ENCODE peak calls at places on chromosomes 2 and 18, in five cellular contexts. One of them, this sample, is unnamed.

GRCh38 chr18:11500153-11501122 is 109.0 kb upstream of the SLC35G4 start:
- DNase-seq in PC-9: peak; percentile 74
- DNase-seq in right atrium auricular region: no peak
- DNase-seq in cardiac fibroblast: peak; percentile 91
- DNase-seq in astrocyte of the spinal cord: peak; percentile 98
- DNase-seq in this sample: peak; percentile 85

GRCh38 chr2:70381235-70381634 is 79.4 kb upstream of the FAM136A start:
- DNase-seq in PC-9: no peak
- DNase-seq in right atrium auricular region: no peak
- DNase-seq in cardiac fibroblast: no peak
- DNase-seq in astrocyte of the spinal cord: no peak
- DNase-seq in this sample: no peak

GRCh38 chr2:163692081-163692480 is 43.7 kb downstream of the FIGN start:
- DNase-seq in PC-9: no peak
- DNase-seq in right atrium auricular region: no peak
- DNase-seq in cardiac fibroblast: peak; percentile 20
- DNase-seq in astrocyte of the spinal cord: no peak
- DNase-seq in this sample: no peak

GRCh38 chr2:106596844-106597243 is 109.7 kb downstream of the CD8B2 start:
- DNase-seq in PC-9: no peak
- DNase-seq in right atrium auricular region: no peak
- DNase-seq in cardiac fibroblast: no peak
- DNase-seq in astrocyte of the spinal cord: no peak
- DNase-seq in this sample: no peak

GRCh38 chr2:2840101-2840531 is 509.0 kb upstream of the MYT1L start:
- DNase-seq in PC-9: no peak
- DNase-seq in right atrium auricular region: no peak
- DNase-seq in cardiac fibroblast: no peak
- DNase-seq in astrocyte of the spinal cord: no peak
- DNase-seq in this sample: no peak

GRCh38 chr2:64018715-64019082 is 529 bp downstream of the VPS54 start:
- DNase-seq in PC-9: no peak
- DNase-seq in right atrium auricular region: no peak
- DNase-seq in cardiac fibroblast: peak; percentile 58
- DNase-seq in astrocyte of the spinal cord: peak; percentile 53
- DNase-seq in this sample: no peak

GRCh38 chr2:52368141-52368540 is 1336.2 kb upstream of the NRXN1 start:
- DNase-seq in PC-9: no peak
- DNase-seq in right atrium auricular region: no peak
- DNase-seq in cardiac fibroblast: no peak
- DNase-seq in astrocyte of the spinal cord: no peak
- DNase-seq in this sample: no peak

GRCh38 chr2:27095745-27096651 is 9.4 kb downstream of the KHK start:
- DNase-seq in PC-9: no peak
- DNase-seq in right atrium auricular region: peak; percentile 69
- DNase-seq in cardiac fibroblast: peak; percentile 74
- DNase-seq in astrocyte of the spinal cord: peak; percentile 44
- DNase-seq in this sample: no peak

GRCh38 chr2:57965961-57966360 is 80.6 kb upstream of the VRK2 start:
- DNase-seq in PC-9: no peak
- DNase-seq in right atrium auricular region: no peak
- DNase-seq in cardiac fibroblast: no peak
- DNase-seq in astrocyte of the spinal cord: no peak
- DNase-seq in this sample: no peak

GRCh38 chr18:61949946-61950345 is 57.1 kb upstream of the RNF152 start:
- DNase-seq in PC-9: no peak
- DNase-seq in right atrium auricular region: no peak
- DNase-seq in cardiac fibroblast: peak; percentile 63
- DNase-seq in astrocyte of the spinal cord: peak; percentile 66
- DNase-seq in this sample: peak; percentile 60

GRCh38 chr18:9419956-9420631 is 55.2 kb upstream of the RALBP1 start:
- DNase-seq in PC-9: no peak
- DNase-seq in right atrium auricular region: no peak
- DNase-seq in cardiac fibroblast: no peak
- DNase-seq in astrocyte of the spinal cord: peak; percentile 17
- DNase-seq in this sample: no peak

GRCh38 chr2:38405917-38406596 is 29.0 kb upstream of the ATL2 start:
- DNase-seq in PC-9: no peak
- DNase-seq in right atrium auricular region: no peak
- DNase-seq in cardiac fibroblast: no peak
- DNase-seq in astrocyte of the spinal cord: no peak
- DNase-seq in this sample: no peak

GRCh38 chr2:227849906-227850305 is 21.5 kb upstream of the DAW1 start:
- DNase-seq in PC-9: no peak
- DNase-seq in right atrium auricular region: no peak
- DNase-seq in cardiac fibroblast: peak; percentile 32
- DNase-seq in astrocyte of the spinal cord: no peak
- DNase-seq in this sample: no peak

GRCh38 chr18:79695856-79696850 is 16.6 kb downstream of the CTDP1 start:
- DNase-seq in PC-9: no peak
- DNase-seq in right atrium auricular region: no peak
- DNase-seq in cardiac fibroblast: no peak
- DNase-seq in astrocyte of the spinal cord: no peak
- DNase-seq in this sample: no peak

GRCh38 chr18:61619783-61620182 is 273.0 kb downstream of the RNF152 start:
- DNase-seq in PC-9: no peak
- DNase-seq in right atrium auricular region: no peak
- DNase-seq in cardiac fibroblast: no peak
- DNase-seq in astrocyte of the spinal cord: no peak
- DNase-seq in this sample: no peak

GRCh38 chr2:118529931-118530330 is 317.5 kb downstream of the EN1 start:
- DNase-seq in PC-9: no peak
- DNase-seq in right atrium auricular region: no peak
- DNase-seq in cardiac fibroblast: no peak
- DNase-seq in astrocyte of the spinal cord: no peak
- DNase-seq in this sample: no peak

GRCh38 chr2:241007111-241007510 is 8.7 kb downstream of the SNED1 start:
- DNase-seq in PC-9: no peak
- DNase-seq in right atrium auricular region: no peak
- DNase-seq in cardiac fibroblast: no peak
- DNase-seq in astrocyte of the spinal cord: no peak
- DNase-seq in this sample: no peak

GRCh38 chr2:149104221-149104620 is 65.7 kb downstream of the LYPD6B start:
- DNase-seq in PC-9: no peak
- DNase-seq in right atrium auricular region: no peak
- DNase-seq in cardiac fibroblast: no peak
- DNase-seq in astrocyte of the spinal cord: no peak
- DNase-seq in this sample: no peak

GRCh38 chr2:190528521-190529001 is 6.0 kb downstream of the NEMP2 start:
- DNase-seq in PC-9: no peak
- DNase-seq in right atrium auricular region: no peak
- DNase-seq in cardiac fibroblast: peak; percentile 79
- DNase-seq in astrocyte of the spinal cord: peak; percentile 12
- DNase-seq in this sample: peak; percentile 47

GRCh38 chr2:46521215-46521683 is 41.9 kb downstream of the TMEM247 start:
- DNase-seq in PC-9: no peak
- DNase-seq in right atrium auricular region: peak; percentile 92
- DNase-seq in cardiac fibroblast: peak; percentile 98
- DNase-seq in astrocyte of the spinal cord: peak; percentile 44
- DNase-seq in this sample: no peak

GRCh38 chr2:227411990-227412350 is 24.2 kb upstream of the SCYGR1 start:
- DNase-seq in PC-9: no peak
- DNase-seq in right atrium auricular region: no peak
- DNase-seq in cardiac fibroblast: no peak
- DNase-seq in astrocyte of the spinal cord: peak; percentile 26
- DNase-seq in this sample: no peak

GRCh38 chr2:211396815-211397214 is 840.4 kb downstream of the CPS1 start:
- DNase-seq in PC-9: no peak
- DNase-seq in right atrium auricular region: no peak
- DNase-seq in cardiac fibroblast: no peak
- DNase-seq in astrocyte of the spinal cord: no peak
- DNase-seq in this sample: no peak

GRCh38 chr2:235312571-235312970 is 181.3 kb upstream of the AGAP1 start:
- DNase-seq in PC-9: peak; percentile 35
- DNase-seq in right atrium auricular region: no peak
- DNase-seq in cardiac fibroblast: no peak
- DNase-seq in astrocyte of the spinal cord: no peak
- DNase-seq in this sample: no peak

GRCh38 chr2:11495844-11496271 is 29.9 kb upstream of the E2F6 start:
- DNase-seq in PC-9: no peak
- DNase-seq in right atrium auricular region: no peak
- DNase-seq in cardiac fibroblast: no peak
- DNase-seq in astrocyte of the spinal cord: no peak
- DNase-seq in this sample: no peak

GRCh38 chr2:191836853-191837769 is 9.8 kb downstream of the CAVIN2 start:
- DNase-seq in PC-9: no peak
- DNase-seq in right atrium auricular region: no peak
- DNase-seq in cardiac fibroblast: peak; percentile 29
- DNase-seq in astrocyte of the spinal cord: no peak
- DNase-seq in this sample: no peak

GRCh38 chr2:28346587-28346986 is 46.1 kb upstream of the FOSL2 start:
- DNase-seq in PC-9: no peak
- DNase-seq in right atrium auricular region: no peak
- DNase-seq in cardiac fibroblast: no peak
- DNase-seq in astrocyte of the spinal cord: no peak
- DNase-seq in this sample: no peak

DNA sequence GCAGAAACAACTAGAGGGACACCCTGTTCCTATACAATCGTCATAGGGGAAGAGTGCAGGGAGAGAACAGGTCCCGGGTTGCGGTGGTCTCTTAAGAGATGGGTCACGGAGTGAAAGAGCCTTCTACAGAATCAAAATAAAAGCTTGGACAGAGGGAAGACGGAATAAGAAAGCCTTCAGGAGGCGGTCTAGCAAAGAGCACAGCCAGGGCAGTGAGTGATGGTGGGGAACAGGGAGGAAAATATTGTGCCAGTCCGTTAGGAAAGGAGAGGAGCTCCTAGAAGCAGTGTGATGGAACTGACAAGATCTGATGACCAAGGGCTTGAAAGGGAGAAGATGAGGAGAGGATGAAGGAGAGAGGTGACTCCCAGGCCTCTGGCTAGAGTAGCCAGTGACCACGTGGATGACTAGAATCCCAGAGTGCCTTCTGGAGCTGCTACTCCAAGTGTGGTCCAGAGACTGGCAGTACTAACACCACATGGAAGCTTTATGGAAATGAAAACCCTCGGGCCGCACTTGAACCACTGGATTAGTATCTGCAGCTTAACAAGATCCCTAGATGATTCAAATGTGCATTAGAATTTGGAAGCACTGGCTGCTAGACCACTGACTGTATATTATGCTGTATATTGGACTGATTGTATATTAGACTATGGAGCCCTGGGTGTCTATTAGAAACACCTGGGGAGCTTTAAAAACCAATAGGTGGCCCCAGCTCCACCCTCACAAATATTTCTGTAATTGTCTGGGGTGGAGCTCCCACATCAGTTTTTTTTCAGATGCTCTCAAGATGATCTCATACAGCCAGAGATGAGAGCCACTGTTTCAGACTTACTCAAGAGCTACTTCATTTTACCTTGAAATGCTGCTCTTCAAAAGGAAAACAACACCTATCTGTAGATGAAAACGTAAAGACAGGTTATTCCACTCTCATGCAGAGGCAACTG is 1.1 kb upstream of the EVA1A start:
- DNase-seq in PC-9: no peak
- DNase-seq in right atrium auricular region: no peak
- DNase-seq in cardiac fibroblast: no peak
- DNase-seq in astrocyte of the spinal cord: peak; percentile 31
- DNase-seq in this sample: no peak
- H3K4me3 ChIP-seq in PC-9: peak overlapping the region; percentile 74
- H3K4me3 ChIP-seq in right atrium auricular region: no peak overlapping the region
- H3K4me3 ChIP-seq in cardiac fibroblast: peak overlapping the region; percentile 73
- H3K4me3 ChIP-seq in astrocyte of the spinal cord: peak overlapping the region; percentile 73
- H3K4me3 ChIP-seq in this sample: peak overlapping the region; percentile 83

DNA sequence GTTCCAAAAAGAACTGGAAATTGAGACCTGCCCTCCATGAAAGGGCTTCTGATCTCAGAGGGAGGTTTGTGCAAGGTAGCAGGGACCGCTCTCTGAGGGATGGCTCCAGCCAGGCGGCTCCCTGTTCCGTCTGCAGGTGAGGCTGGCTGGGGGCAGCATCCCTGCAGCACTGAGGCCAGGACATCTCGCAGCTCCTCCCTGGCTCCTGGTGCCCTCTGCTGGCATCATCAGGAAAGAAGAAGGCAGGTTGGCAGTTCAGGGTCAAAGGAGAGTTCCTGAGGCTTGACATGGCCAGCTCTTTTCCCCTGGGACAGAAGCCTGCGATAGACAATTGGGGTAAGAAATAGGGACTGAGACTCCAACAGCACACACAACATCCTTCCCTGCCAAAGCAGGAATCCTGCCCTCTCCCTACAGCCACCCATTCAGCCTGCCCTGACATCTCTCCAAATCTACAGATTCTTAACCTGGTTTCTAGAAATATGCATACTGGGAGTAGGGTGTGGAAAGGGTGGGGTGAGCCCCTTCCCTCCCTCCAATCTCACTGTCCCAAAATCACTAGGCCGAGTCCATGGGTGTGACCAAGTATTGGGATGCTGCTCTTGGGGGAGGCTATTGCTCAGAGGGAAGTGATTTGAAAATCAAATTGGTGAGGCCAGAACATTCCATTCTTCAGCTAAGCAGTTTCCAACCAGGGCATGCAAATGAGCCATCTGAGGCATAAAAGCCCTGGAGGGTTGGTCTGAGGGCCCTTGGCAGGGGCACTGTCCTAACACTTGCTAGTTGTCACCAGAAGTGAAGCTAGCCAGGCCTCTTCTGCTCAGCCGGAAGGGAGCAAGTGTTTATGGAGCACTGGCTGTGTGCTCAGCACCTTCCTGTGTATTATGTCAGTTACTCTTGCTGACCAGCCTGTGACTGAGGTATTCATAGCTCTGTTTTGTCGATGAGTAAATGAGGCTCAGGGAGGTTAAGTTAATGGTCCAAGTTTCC is 185.4 kb downstream of the TFCP2L1 start:
- DNase-seq in PC-9: peak; percentile 47
- DNase-seq in right atrium auricular region: no peak
- DNase-seq in cardiac fibroblast: no peak
- DNase-seq in astrocyte of the spinal cord: no peak
- DNase-seq in this sample: no peak
- TF ChIP-seq CTCF in PC-9: peak; percentile 69
- TF ChIP-seq CTCF in right atrium auricular region: peak; percentile 21
- TF ChIP-seq CTCF in cardiac fibroblast: peak; percentile 48
- TF ChIP-seq CTCF in astrocyte of the spinal cord: peak; percentile 57
- TF ChIP-seq CTCF in this sample: peak; percentile 53

GRCh38 chr2:167450364-167450763 is 562.1 kb downstream of the XIRP2 start:
- DNase-seq in PC-9: no peak
- DNase-seq in right atrium auricular region: no peak
- DNase-seq in cardiac fibroblast: no peak
- DNase-seq in astrocyte of the spinal cord: no peak
- DNase-seq in this sample: no peak
- H3K4me3 ChIP-seq in PC-9: no peak overlapping the region
- H3K4me3 ChIP-seq in right atrium auricular region: no peak overlapping the region
- H3K4me3 ChIP-seq in cardiac fibroblast: no peak overlapping the region
- H3K4me3 ChIP-seq in astrocyte of the spinal cord: no peak overlapping the region
- H3K4me3 ChIP-seq in this sample: no peak overlapping the region

DNA sequence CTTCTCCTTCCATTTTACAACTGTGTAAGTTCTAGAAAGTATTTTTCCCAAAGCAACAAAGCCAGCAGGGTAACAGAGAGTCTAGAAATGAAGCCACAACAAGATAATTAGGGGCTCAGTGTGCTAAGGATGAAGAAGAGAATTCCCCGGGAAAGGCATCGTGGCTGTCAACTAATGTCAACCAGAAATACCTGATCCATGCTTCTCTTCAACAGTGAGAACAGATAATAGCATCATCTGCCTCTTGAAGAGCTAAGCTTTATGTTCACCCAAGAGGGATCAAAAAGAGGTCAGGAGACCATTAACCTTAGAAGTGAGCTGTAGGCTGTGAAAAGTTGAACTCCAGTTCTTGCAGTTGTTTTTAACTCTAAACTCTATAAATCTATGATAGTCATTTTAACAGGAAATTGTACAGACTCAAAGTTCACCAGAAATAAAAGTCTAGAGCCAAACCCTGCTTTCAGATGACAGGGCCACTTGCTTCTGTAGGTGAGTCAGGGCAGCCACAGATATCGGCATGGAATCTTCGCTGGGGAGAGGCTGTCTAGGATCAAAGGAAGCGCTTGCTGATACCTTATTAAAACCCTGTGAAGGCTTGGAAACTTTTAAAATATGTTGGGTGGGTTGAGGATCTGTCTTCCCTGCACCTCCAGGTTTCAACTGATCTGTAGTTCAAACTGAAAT is 540.6 kb upstream of the ID2 start:
- DNase-seq in PC-9: no peak
- DNase-seq in right atrium auricular region: peak; percentile 34
- DNase-seq in cardiac fibroblast: no peak
- DNase-seq in astrocyte of the spinal cord: no peak
- DNase-seq in this sample: no peak
- TF ChIP-seq CTCF in PC-9: no peak
- TF ChIP-seq CTCF in right atrium auricular region: no peak
- TF ChIP-seq CTCF in cardiac fibroblast: no peak
- TF ChIP-seq CTCF in astrocyte of the spinal cord: no peak
- TF ChIP-seq CTCF in this sample: no peak

This sample was measured in AG04449.